ENCODE peak calls at places on chromosomes 5 and 9, in eight cellular contexts. I is GM12878, A is endothelial cell of umbilical vein, V is sigmoid colon, Y is GM23338, G is vagina, Z is transverse colon, S is HCT116. Q is an unnamed sample.

GRCh38 chr5:159444441-159445082 is 114.3 kb upstream of the IL12B start:
- DNase-seq in G (no peak), A (peak; percentile 12), I (no peak), Y (peak; percentile 66), S (peak; percentile 29), V (no peak), Z (no peak), Q (peak; percentile 76)

GRCh38 chr9:111966851-111967250 is 70.2 kb downstream of the UGCG start:
- DNase-seq in I (no peak), A (no peak), G (no peak), S (no peak), V (no peak), Z (no peak), Y (no peak), Q (no peak)

GRCh38 chr9:37776328-37776727 is 8.5 kb downstream of the EXOSC3 start:
- DNase-seq in A (no peak), S (no peak), G (no peak), Y (no peak), I (no peak), Z (no peak), V (no peak), Q (no peak)

GRCh38 chr5:153350192-153350883 is 140.1 kb upstream of the GRIA1 start:
- DNase-seq in I (no peak), G (no peak), Y (peak; percentile 63), V (no peak), S (no peak), Z (no peak), A (no peak), Q (no peak)

GRCh38 chr9:2179557-2179956 is 164.4 kb downstream of the SMARCA2 start:
- DNase-seq in A (no peak), I (no peak), V (no peak), Z (no peak), G (no peak), S (no peak), Y (no peak), Q (no peak)

GRCh38 chr9:112664541-112664940 is 53.4 kb downstream of the INIP start:
- DNase-seq in V (no peak), Z (no peak), I (no peak), A (no peak), G (no peak), Y (no peak), S (no peak), Q (no peak)

GRCh38 chr9:18452276-18452675 is 21.7 kb upstream of the ADAMTSL1 start:
- DNase-seq in V (no peak), Z (no peak), I (no peak), S (no peak), Y (no peak), G (no peak), A (no peak), Q (no peak)

GRCh38 chr5:116231288-116231687 is 146.5 kb downstream of the COMMD10 start:
- DNase-seq in S (no peak), I (no peak), A (no peak), Z (no peak), V (no peak), Y (no peak), G (no peak), Q (no peak)

GRCh38 chr5:137891849-137892248 is 2.6 kb downstream of the PKD2L2 start:
- DNase-seq in Y (no peak), Z (no peak), A (no peak), S (no peak), I (no peak), G (no peak), V (no peak), Q (no peak)

GRCh38 chr5:132429451-132430440 is 60.2 kb downstream of the SLC22A5 start:
- DNase-seq in G (no peak), Z (no peak), A (no peak), V (no peak), S (no peak), Y (no peak), I (no peak), Q (no peak)

GRCh38 chr5:120405923-120406322 is 58.2 kb upstream of the PRR16 start:
- DNase-seq in S (no peak), A (peak; percentile 66), Y (no peak), G (no peak), V (no peak), Z (no peak), I (no peak), Q (no peak)

GRCh38 chr9:12652973-12653372 is 40.2 kb upstream of the TYRP1 start:
- DNase-seq in Z (no peak), G (no peak), A (no peak), Y (no peak), S (no peak), I (no peak), V (no peak), Q (no peak)
- TF ChIP-seq CTCF in Z (no peak), G (no peak), A (no peak), Y (no peak), S (no peak), I (no peak), V (no peak), Q (no peak)

GRCh38 chr5:16455670-16456069 is 9.9 kb downstream of the ZNF622 start:
- DNase-seq in Y (no peak), A (no peak), Z (no peak), S (no peak), G (no peak), V (no peak), I (no peak), Q (no peak)

GRCh38 chr5:16456103-16456832 is 9.3 kb downstream of the ZNF622 start:
- DNase-seq in Z (peak; percentile 20), G (no peak), I (no peak), V (no peak), A (peak; percentile 75), S (peak; percentile 49), Y (peak; percentile 89), Q (peak; percentile 69)

GRCh38 chr5:16457853-16458252 is 7.7 kb downstream of the ZNF622 start:
- DNase-seq in G (no peak), I (no peak), A (no peak), S (no peak), Z (no peak), Y (no peak), V (no peak), Q (no peak)

GRCh38 chr5:16459451-16459850 is 6.1 kb downstream of the ZNF622 start:
- DNase-seq in A (no peak), Z (no peak), I (no peak), Y (no peak), G (no peak), V (no peak), S (no peak), Q (no peak)

DNA sequence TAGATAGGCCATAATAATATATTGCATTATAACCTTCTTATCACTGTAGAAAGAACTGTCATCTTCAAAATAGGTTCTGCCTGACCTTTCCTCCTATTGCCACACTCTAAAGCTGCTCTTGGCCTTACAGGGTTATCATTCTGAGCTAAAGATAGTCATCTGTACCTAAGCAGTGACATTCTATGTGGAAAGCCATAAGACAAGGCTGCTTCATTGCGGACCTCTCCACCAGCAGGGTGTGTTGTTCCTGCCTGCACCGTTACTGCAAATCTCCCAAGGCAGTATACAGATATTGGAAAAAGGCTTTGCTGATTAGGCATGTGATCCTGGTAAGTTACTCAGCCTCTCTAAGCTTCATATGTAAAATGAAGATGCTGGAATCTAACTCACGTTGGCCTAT is 8.1 kb downstream of the ZNF622 start:
- DNase-seq in G (no peak), I (no peak), V (no peak), S (no peak), A (peak; percentile 3), Z (no peak), Y (no peak), Q (no peak)
- H3K36me3 ChIP-seq in G (no peaks in the 10 kb centered on the region), I (peaks cover 8% of the 10 kb centered on the region), V (peaks cover 18% of the 10 kb centered on the region), S (peaks cover 64% of the 10 kb centered on the region), A (peaks cover 25% of the 10 kb centered on the region), Z (no peaks in the 10 kb centered on the region), Y (peaks cover 14% of the 10 kb centered on the region), Q (peaks cover 44% of the 10 kb centered on the region)

DNA sequence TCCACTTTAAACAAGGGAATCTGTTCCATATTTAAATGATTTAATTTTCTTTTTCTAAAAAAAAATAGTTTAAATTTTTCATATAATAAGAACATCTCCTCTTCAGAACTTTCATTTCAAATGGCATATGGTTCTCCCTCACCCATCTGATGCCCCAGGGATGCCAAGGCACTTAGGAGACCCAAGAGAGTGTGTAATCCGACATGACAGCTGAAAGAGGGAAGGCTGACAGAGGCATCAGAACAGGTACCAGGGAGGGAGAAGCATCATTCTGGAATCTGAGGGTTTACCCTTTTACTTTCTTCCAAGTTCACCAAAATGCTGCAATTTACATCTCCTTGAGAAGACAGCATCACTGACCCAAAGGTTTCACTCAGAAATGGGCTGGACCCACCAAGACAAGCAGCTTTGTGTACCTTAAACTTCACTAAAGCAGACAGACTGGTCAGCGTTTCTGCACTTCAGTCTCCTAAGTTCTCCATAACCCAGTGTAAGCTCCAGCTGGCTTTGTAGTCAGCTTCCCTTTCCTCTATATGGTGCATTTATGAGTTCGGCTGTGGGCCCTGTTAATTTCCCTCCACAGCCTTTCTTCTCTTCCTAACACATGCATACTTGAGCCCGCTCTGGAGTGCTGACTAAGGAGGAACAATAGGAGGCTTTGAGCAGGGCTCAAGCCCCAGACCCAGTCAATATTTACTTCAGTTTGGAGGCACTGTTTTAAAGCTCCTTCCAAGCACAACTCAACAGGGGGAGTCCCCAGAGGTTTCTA is 17.7 kb downstream of the EFNA5 start:
- DNase-seq in S (no peak), I (no peak), V (no peak), A (no peak), G (no peak), Y (peak; percentile 56), Z (no peak), Q (no peak)
- TF ChIP-seq POLR2AphosphoS5 in S (no peak), I (no peak), V (no peak), A (no peak), G (no peak), Y (no peak), Z (no peak), Q (no peak)

DNA sequence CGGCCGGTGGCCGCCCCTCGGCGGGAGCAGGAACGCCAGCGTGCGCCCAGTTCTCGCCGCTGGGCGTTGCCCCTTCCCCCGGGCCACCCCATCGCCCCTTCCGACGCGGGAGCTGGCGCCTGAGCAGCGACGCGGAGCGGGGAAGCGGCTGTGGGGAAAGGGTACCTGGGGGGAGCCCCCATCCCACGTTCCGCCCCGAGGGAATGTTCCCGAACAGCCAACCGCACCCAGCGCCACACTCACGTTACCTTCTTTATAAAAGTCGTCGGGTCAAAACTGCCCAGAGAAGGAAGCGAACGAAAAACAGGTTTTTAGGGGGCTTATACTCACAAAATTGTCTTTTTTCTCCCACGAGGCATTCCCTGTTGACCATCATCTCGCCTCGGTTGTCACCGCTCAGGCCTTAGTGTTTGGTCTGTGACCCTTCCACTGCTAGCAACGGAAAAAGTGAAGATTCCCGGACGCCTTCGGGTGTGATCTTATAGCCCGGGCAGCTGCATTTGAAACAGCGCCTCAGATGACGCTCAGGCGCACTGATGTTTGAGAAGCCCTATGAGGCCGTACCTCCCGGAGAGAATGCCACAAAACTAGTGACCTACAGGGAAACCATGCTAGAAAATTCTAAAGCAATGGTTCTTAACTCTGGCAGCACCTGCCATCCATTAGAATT is 472 bp upstream of the GOLM1 start:
- DNase-seq in Y (peak; percentile 71), I (no peak), A (peak; percentile 50), Z (peak; percentile 75), S (peak; percentile 57), G (no peak), V (peak; percentile 79), Q (no peak)
- TF ChIP-seq CTCF in Y (no peak), I (no peak), A (no peak), Z (no peak), S (no peak), G (no peak), V (no peak), Q (no peak)